ENCODE peak calls at places on chromosomes 1 and 21, in six cellular contexts. One of them, this sample, is unnamed.

GRCh38 chr1:17682403-17682802 is 72.7 kb upstream of the ACTL8 start:
- DNase-seq in coronary artery: no peak
- DNase-seq in AG04450: no peak
- DNase-seq in left lung: no peak
- DNase-seq in dorsolateral prefrontal cortex: no peak
- DNase-seq in epithelial cell of esophagus: peak
- DNase-seq in this sample: no peak

GRCh38 chr1:56808385-56808784 is 10.8 kb downstream of the FYB2 start:
- DNase-seq in coronary artery: no peak
- DNase-seq in epithelial cell of esophagus: no peak
- DNase-seq in dorsolateral prefrontal cortex: no peak
- DNase-seq in AG04450: no peak
- DNase-seq in left lung: no peak
- DNase-seq in this sample: no peak

GRCh38 chr1:77175230-77175844 is 43.9 kb downstream of the PIGK start:
- DNase-seq in coronary artery: no peak
- DNase-seq in dorsolateral prefrontal cortex: no peak
- DNase-seq in AG04450: no peak
- DNase-seq in left lung: no peak
- DNase-seq in epithelial cell of esophagus: no peak
- DNase-seq in this sample: no peak

GRCh38 chr1:209391792-209392191 is 191.7 kb upstream of the CAMK1G start:
- DNase-seq in dorsolateral prefrontal cortex: no peak
- DNase-seq in left lung: no peak
- DNase-seq in epithelial cell of esophagus: no peak
- DNase-seq in AG04450: no peak
- DNase-seq in coronary artery: no peak
- DNase-seq in this sample: no peak

GRCh38 chr1:43554444-43554992 is 23.8 kb downstream of the PTPRF start:
- DNase-seq in coronary artery: no peak
- DNase-seq in epithelial cell of esophagus: peak
- DNase-seq in left lung: no peak
- DNase-seq in AG04450: no peak
- DNase-seq in dorsolateral prefrontal cortex: no peak
- DNase-seq in this sample: peak

GRCh38 chr21:41425954-41426655 is at the start of gene MX1:
- DNase-seq in coronary artery: no peak
- DNase-seq in epithelial cell of esophagus: peak
- DNase-seq in left lung: peak
- DNase-seq in dorsolateral prefrontal cortex: peak
- DNase-seq in AG04450: no peak
- DNase-seq in this sample: no peak

GRCh38 chr1:222357252-222357651 is 190.7 kb downstream of the HHIPL2 start:
- DNase-seq in left lung: no peak
- DNase-seq in dorsolateral prefrontal cortex: no peak
- DNase-seq in AG04450: no peak
- DNase-seq in coronary artery: no peak
- DNase-seq in epithelial cell of esophagus: no peak
- DNase-seq in this sample: no peak

GRCh38 chr1:29991815-29992214 is 731.6 kb downstream of the MATN1 start:
- DNase-seq in AG04450: no peak
- DNase-seq in left lung: no peak
- DNase-seq in dorsolateral prefrontal cortex: no peak
- DNase-seq in epithelial cell of esophagus: no peak
- DNase-seq in coronary artery: peak
- DNase-seq in this sample: no peak

GRCh38 chr1:232853994-232854532 is 48.8 kb downstream of the MAP10 start:
- DNase-seq in left lung: no peak
- DNase-seq in dorsolateral prefrontal cortex: no peak
- DNase-seq in epithelial cell of esophagus: peak
- DNase-seq in AG04450: peak
- DNase-seq in coronary artery: no peak
- DNase-seq in this sample: peak

GRCh38 chr21:34938079-34938764 is 110.9 kb downstream of the RUNX1 start:
- DNase-seq in epithelial cell of esophagus: peak
- DNase-seq in coronary artery: no peak
- DNase-seq in AG04450: no peak
- DNase-seq in dorsolateral prefrontal cortex: no peak
- DNase-seq in left lung: no peak
- DNase-seq in this sample: no peak

GRCh38 chr1:9903801-9904527 is 6.1 kb downstream of the CTNNBIP1 start:
- DNase-seq in AG04450: no peak
- DNase-seq in epithelial cell of esophagus: no peak
- DNase-seq in dorsolateral prefrontal cortex: no peak
- DNase-seq in coronary artery: no peak
- DNase-seq in left lung: no peak
- DNase-seq in this sample: no peak

GRCh38 chr1:14263671-14264070 is 334.8 kb upstream of the KAZN start:
- DNase-seq in epithelial cell of esophagus: no peak
- DNase-seq in AG04450: no peak
- DNase-seq in dorsolateral prefrontal cortex: no peak
- DNase-seq in left lung: no peak
- DNase-seq in coronary artery: no peak
- DNase-seq in this sample: no peak

GRCh38 chr1:213884402-213884801 is 103.4 kb upstream of the PROX1 start:
- DNase-seq in epithelial cell of esophagus: no peak
- DNase-seq in AG04450: no peak
- DNase-seq in coronary artery: no peak
- DNase-seq in left lung: no peak
- DNase-seq in dorsolateral prefrontal cortex: no peak
- DNase-seq in this sample: no peak

GRCh38 chr1:201266774-201267173 is 16.5 kb upstream of the PKP1 start:
- DNase-seq in coronary artery: no peak
- DNase-seq in left lung: no peak
- DNase-seq in AG04450: peak
- DNase-seq in dorsolateral prefrontal cortex: no peak
- DNase-seq in epithelial cell of esophagus: peak
- DNase-seq in this sample: peak

GRCh38 chr21:38740131-38740530 is 65.6 kb upstream of the ETS2 start:
- DNase-seq in epithelial cell of esophagus: no peak
- DNase-seq in dorsolateral prefrontal cortex: no peak
- DNase-seq in AG04450: no peak
- DNase-seq in coronary artery: peak
- DNase-seq in left lung: no peak
- DNase-seq in this sample: no peak

GRCh38 chr1:3564921-3565831 is 46.1 kb downstream of the MEGF6 start:
- DNase-seq in left lung: no peak
- DNase-seq in coronary artery: no peak
- DNase-seq in dorsolateral prefrontal cortex: no peak
- DNase-seq in epithelial cell of esophagus: peak
- DNase-seq in AG04450: no peak
- DNase-seq in this sample: no peak

GRCh38 chr21:29805110-29805509 is 134.7 kb downstream of the GRIK1 start:
- DNase-seq in dorsolateral prefrontal cortex: no peak
- DNase-seq in left lung: no peak
- DNase-seq in epithelial cell of esophagus: peak
- DNase-seq in AG04450: no peak
- DNase-seq in coronary artery: no peak
- DNase-seq in this sample: no peak

GRCh38 chr1:83033682-83034081 is 965.2 kb downstream of the TTLL7 start:
- DNase-seq in epithelial cell of esophagus: peak
- DNase-seq in AG04450: no peak
- DNase-seq in left lung: no peak
- DNase-seq in coronary artery: no peak
- DNase-seq in dorsolateral prefrontal cortex: no peak
- DNase-seq in this sample: no peak

GRCh38 chr1:9440261-9440660 is 99.0 kb upstream of the SLC25A33 start:
- DNase-seq in dorsolateral prefrontal cortex: no peak
- DNase-seq in left lung: no peak
- DNase-seq in epithelial cell of esophagus: no peak
- DNase-seq in coronary artery: no peak
- DNase-seq in AG04450: no peak
- DNase-seq in this sample: no peak

GRCh38 chr1:233094269-233094668 is 143.9 kb downstream of the NTPCR start:
- DNase-seq in dorsolateral prefrontal cortex: no peak
- DNase-seq in left lung: no peak
- DNase-seq in epithelial cell of esophagus: no peak
- DNase-seq in coronary artery: no peak
- DNase-seq in AG04450: no peak
- DNase-seq in this sample: no peak

GRCh38 chr1:21511579-21512522 is 2.6 kb downstream of the ALPL start:
- DNase-seq in coronary artery: peak
- DNase-seq in left lung: peak
- DNase-seq in AG04450: peak
- DNase-seq in epithelial cell of esophagus: peak
- DNase-seq in dorsolateral prefrontal cortex: no peak
- DNase-seq in this sample: peak
- H3K4me3 ChIP-seq in coronary artery: no peak
- H3K4me3 ChIP-seq in left lung: no peak
- H3K4me3 ChIP-seq in AG04450: no peak
- H3K4me3 ChIP-seq in epithelial cell of esophagus: no peak
- H3K4me3 ChIP-seq in dorsolateral prefrontal cortex: no peak
- H3K4me3 ChIP-seq in this sample: no peak

GRCh38 chr1:19109545-19109944 is 100.5 kb downstream of the UBR4 start:
- DNase-seq in left lung: no peak
- DNase-seq in epithelial cell of esophagus: no peak
- DNase-seq in AG04450: no peak
- DNase-seq in dorsolateral prefrontal cortex: no peak
- DNase-seq in coronary artery: no peak
- DNase-seq in this sample: no peak

GRCh38 chr1:19110266-19110927 is 99.7 kb downstream of the UBR4 start:
- DNase-seq in AG04450: no peak
- DNase-seq in coronary artery: no peak
- DNase-seq in dorsolateral prefrontal cortex: no peak
- DNase-seq in epithelial cell of esophagus: no peak
- DNase-seq in left lung: no peak
- DNase-seq in this sample: no peak

GRCh38 chr1:19115082-19115808 is 94.8 kb downstream of the UBR4 start:
- DNase-seq in dorsolateral prefrontal cortex: no peak
- DNase-seq in epithelial cell of esophagus: no peak
- DNase-seq in coronary artery: no peak
- DNase-seq in left lung: no peak
- DNase-seq in AG04450: no peak
- DNase-seq in this sample: no peak

DNA sequence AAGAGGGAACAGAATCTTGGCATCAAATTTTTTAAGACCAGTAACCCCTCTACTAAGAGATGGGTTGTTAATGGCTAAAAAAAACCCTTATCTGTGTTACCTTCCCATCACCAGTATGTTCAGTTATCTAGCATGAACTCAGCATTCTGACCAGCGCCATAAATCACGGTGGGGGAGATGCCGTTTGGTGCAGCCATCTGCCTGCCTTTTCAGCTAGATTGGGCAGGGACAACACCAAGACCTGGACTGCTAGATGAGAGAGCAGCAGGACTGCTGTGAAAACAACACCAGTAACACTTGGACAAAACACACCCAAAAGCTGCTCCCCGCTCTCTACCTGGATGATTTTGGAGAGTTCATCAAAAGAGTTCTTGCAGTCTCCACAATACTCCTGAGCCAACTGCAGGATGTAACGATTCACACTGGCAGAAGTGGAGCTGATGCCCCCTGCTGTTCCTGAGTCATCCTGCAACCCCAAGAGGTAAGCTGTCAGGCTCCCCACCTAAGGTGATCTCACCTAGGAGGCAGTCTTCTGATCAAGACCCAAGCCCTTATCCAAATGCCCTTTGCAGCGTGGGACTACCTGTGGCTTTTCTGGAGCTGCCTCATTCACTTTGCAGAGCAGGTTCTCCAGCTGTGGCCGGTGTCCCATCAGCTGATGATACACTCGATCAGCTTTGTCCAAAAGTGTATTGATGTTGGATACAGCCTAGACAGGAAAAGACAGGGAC is 96.5 kb downstream of the UBR4 start:
- DNase-seq in coronary artery: no peak
- DNase-seq in left lung: no peak
- DNase-seq in AG04450: no peak
- DNase-seq in dorsolateral prefrontal cortex: no peak
- DNase-seq in epithelial cell of esophagus: peak
- DNase-seq in this sample: no peak
- TF ChIP-seq CTCF in coronary artery: no peak
- TF ChIP-seq CTCF in left lung: no peak
- TF ChIP-seq CTCF in AG04450: peak
- TF ChIP-seq CTCF in dorsolateral prefrontal cortex: peak
- TF ChIP-seq CTCF in epithelial cell of esophagus: peak
- TF ChIP-seq CTCF in this sample: peak

GRCh38 chr1:161427733-161428516 is 60.2 kb upstream of the CFAP126 start:
- DNase-seq in dorsolateral prefrontal cortex: no peak
- DNase-seq in AG04450: no peak
- DNase-seq in left lung: no peak
- DNase-seq in epithelial cell of esophagus: peak
- DNase-seq in coronary artery: no peak
- DNase-seq in this sample: no peak
- H3K4me3 ChIP-seq in dorsolateral prefrontal cortex: no peak
- H3K4me3 ChIP-seq in AG04450: peak
- H3K4me3 ChIP-seq in left lung: no peak
- H3K4me3 ChIP-seq in epithelial cell of esophagus: peak
- H3K4me3 ChIP-seq in coronary artery: no peak
- H3K4me3 ChIP-seq in this sample: no peak

GRCh38 chr1:79588719-79589118 is 582.2 kb upstream of the ADGRL4 start:
- DNase-seq in AG04450: no peak
- DNase-seq in coronary artery: no peak
- DNase-seq in epithelial cell of esophagus: no peak
- DNase-seq in left lung: no peak
- DNase-seq in dorsolateral prefrontal cortex: no peak
- DNase-seq in this sample: no peak
- TF ChIP-seq CTCF in AG04450: no peak
- TF ChIP-seq CTCF in coronary artery: no peak
- TF ChIP-seq CTCF in epithelial cell of esophagus: no peak
- TF ChIP-seq CTCF in left lung: no peak
- TF ChIP-seq CTCF in dorsolateral prefrontal cortex: no peak
- TF ChIP-seq CTCF in this sample: no peak

DNA sequence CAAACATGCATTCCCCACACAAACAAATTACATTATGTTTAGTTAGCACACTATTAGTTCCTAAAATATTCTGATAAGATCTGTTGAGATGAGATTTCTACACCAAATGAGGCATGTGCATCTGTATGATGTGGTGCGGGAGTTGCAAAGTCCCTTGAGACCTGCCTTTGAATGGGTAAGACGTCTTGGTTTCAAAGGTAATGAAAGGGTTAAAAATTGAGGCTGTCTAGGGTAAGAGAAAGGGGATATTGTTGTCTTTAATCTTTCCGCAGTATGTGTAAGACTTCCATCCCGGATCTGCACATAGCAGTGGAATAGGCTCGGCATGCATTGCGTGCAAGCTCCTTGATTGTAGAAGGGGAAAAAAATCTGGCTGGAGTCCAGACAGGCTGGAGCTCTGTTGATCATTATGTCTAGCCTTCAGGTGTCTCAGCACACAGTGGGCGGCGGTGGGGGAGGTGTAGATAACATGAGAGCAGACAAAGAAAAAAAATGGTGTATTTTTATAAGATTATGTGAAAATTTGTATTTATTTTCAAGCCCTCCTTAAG is 296.6 kb downstream of the PTPRC start:
- DNase-seq in AG04450: peak
- DNase-seq in dorsolateral prefrontal cortex: no peak
- DNase-seq in coronary artery: no peak
- DNase-seq in left lung: peak
- DNase-seq in epithelial cell of esophagus: peak
- DNase-seq in this sample: peak
- H3K4me3 ChIP-seq in AG04450: peak
- H3K4me3 ChIP-seq in dorsolateral prefrontal cortex: peak
- H3K4me3 ChIP-seq in coronary artery: peak
- H3K4me3 ChIP-seq in left lung: peak
- H3K4me3 ChIP-seq in epithelial cell of esophagus: peak
- H3K4me3 ChIP-seq in this sample: peak

GRCh38 chr1:225446298-225446941 is 18.6 kb upstream of the LBR start:
- DNase-seq in dorsolateral prefrontal cortex: no peak
- DNase-seq in coronary artery: no peak
- DNase-seq in epithelial cell of esophagus: no peak
- DNase-seq in AG04450: no peak
- DNase-seq in left lung: peak
- DNase-seq in this sample: no peak
- TF ChIP-seq CTCF in dorsolateral prefrontal cortex: no peak
- TF ChIP-seq CTCF in coronary artery: no peak
- TF ChIP-seq CTCF in epithelial cell of esophagus: no peak
- TF ChIP-seq CTCF in AG04450: no peak
- TF ChIP-seq CTCF in left lung: no peak
- TF ChIP-seq CTCF in this sample: no peak